ENCODE peak calls at places on chromosomes 5 and 9, in seven cellular contexts. One of them, this sample, is unnamed.

GRCh38 chr5:178207183-178207916 is 3.0 kb downstream of the HNRNPAB start:
- DNase-seq in prostate gland: peak
- DNase-seq in upper lobe of right lung: no peak
- DNase-seq in AG10803: peak
- DNase-seq in pancreas: peak
- DNase-seq in K562: no peak
- DNase-seq in lung: peak
- DNase-seq in this sample: peak

GRCh38 chr9:127395491-127396252 is 1.3 kb upstream of the SLC2A8 start:
- DNase-seq in prostate gland: no peak
- DNase-seq in upper lobe of right lung: no peak
- DNase-seq in AG10803: peak
- DNase-seq in pancreas: no peak
- DNase-seq in K562: no peak
- DNase-seq in lung: no peak
- DNase-seq in this sample: no peak

GRCh38 chr9:134218230-134218629 is 53.9 kb upstream of the RNU6ATAC start:
- DNase-seq in prostate gland: no peak
- DNase-seq in upper lobe of right lung: no peak
- DNase-seq in AG10803: no peak
- DNase-seq in pancreas: no peak
- DNase-seq in K562: no peak
- DNase-seq in lung: no peak
- DNase-seq in this sample: no peak

GRCh38 chr9:20144255-20144654 is 355.4 kb upstream of the SLC24A2 start:
- DNase-seq in prostate gland: no peak
- DNase-seq in upper lobe of right lung: no peak
- DNase-seq in AG10803: no peak
- DNase-seq in pancreas: no peak
- DNase-seq in K562: no peak
- DNase-seq in lung: no peak
- DNase-seq in this sample: no peak

GRCh38 chr5:138974227-138975063 is 99.3 kb upstream of the LRRTM2 start:
- DNase-seq in prostate gland: no peak
- DNase-seq in upper lobe of right lung: no peak
- DNase-seq in AG10803: peak
- DNase-seq in pancreas: peak
- DNase-seq in K562: peak
- DNase-seq in lung: peak
- DNase-seq in this sample: no peak

GRCh38 chr5:68060382-68060781 is 155.2 kb upstream of the PIK3R1 start:
- DNase-seq in prostate gland: no peak
- DNase-seq in upper lobe of right lung: no peak
- DNase-seq in AG10803: no peak
- DNase-seq in pancreas: no peak
- DNase-seq in K562: no peak
- DNase-seq in lung: no peak
- DNase-seq in this sample: no peak

GRCh38 chr5:390571-391491 is 52.1 kb upstream of the EXOC3 start:
- DNase-seq in prostate gland: peak
- DNase-seq in upper lobe of right lung: peak
- DNase-seq in AG10803: no peak
- DNase-seq in pancreas: no peak
- DNase-seq in K562: no peak
- DNase-seq in lung: no peak
- DNase-seq in this sample: peak

GRCh38 chr5:173858675-173859121 is 29.5 kb upstream of the CPEB4 start:
- DNase-seq in prostate gland: no peak
- DNase-seq in upper lobe of right lung: no peak
- DNase-seq in AG10803: no peak
- DNase-seq in pancreas: no peak
- DNase-seq in K562: no peak
- DNase-seq in lung: no peak
- DNase-seq in this sample: no peak

GRCh38 chr5:143126121-143127019 is 277.1 kb downstream of the NR3C1 start:
- DNase-seq in prostate gland: no peak
- DNase-seq in upper lobe of right lung: no peak
- DNase-seq in AG10803: no peak
- DNase-seq in pancreas: no peak
- DNase-seq in K562: no peak
- DNase-seq in lung: no peak
- DNase-seq in this sample: no peak

GRCh38 chr9:21385131-21385665 is at the start of gene IFNA2:
- DNase-seq in prostate gland: no peak
- DNase-seq in upper lobe of right lung: no peak
- DNase-seq in AG10803: no peak
- DNase-seq in pancreas: no peak
- DNase-seq in K562: no peak
- DNase-seq in lung: no peak
- DNase-seq in this sample: no peak

GRCh38 chr9:85483214-85483613 is 258.5 kb downstream of the AGTPBP1 start:
- DNase-seq in prostate gland: no peak
- DNase-seq in upper lobe of right lung: no peak
- DNase-seq in AG10803: no peak
- DNase-seq in pancreas: no peak
- DNase-seq in K562: no peak
- DNase-seq in lung: no peak
- DNase-seq in this sample: no peak

GRCh38 chr9:10112070-10112469 is 500.7 kb downstream of the PTPRD start:
- DNase-seq in prostate gland: no peak
- DNase-seq in upper lobe of right lung: no peak
- DNase-seq in AG10803: no peak
- DNase-seq in pancreas: no peak
- DNase-seq in K562: no peak
- DNase-seq in lung: no peak
- DNase-seq in this sample: no peak

GRCh38 chr5:133962131-133962530 is 6.3 kb downstream of the C5orf15 start:
- DNase-seq in prostate gland: no peak
- DNase-seq in upper lobe of right lung: no peak
- DNase-seq in AG10803: no peak
- DNase-seq in pancreas: no peak
- DNase-seq in K562: no peak
- DNase-seq in lung: no peak
- DNase-seq in this sample: no peak

GRCh38 chr5:142869883-142870282 is 99.7 kb downstream of the ARHGAP26 start:
- DNase-seq in prostate gland: peak
- DNase-seq in upper lobe of right lung: no peak
- DNase-seq in AG10803: peak
- DNase-seq in pancreas: peak
- DNase-seq in K562: no peak
- DNase-seq in lung: no peak
- DNase-seq in this sample: no peak

GRCh38 chr5:74630387-74631087 is 10.0 kb downstream of the ENC1 start:
- DNase-seq in prostate gland: no peak
- DNase-seq in upper lobe of right lung: no peak
- DNase-seq in AG10803: peak
- DNase-seq in pancreas: no peak
- DNase-seq in K562: no peak
- DNase-seq in lung: no peak
- DNase-seq in this sample: peak

GRCh38 chr5:149370878-149371277 is 8.2 kb downstream of the IL17B start:
- DNase-seq in prostate gland: no peak
- DNase-seq in upper lobe of right lung: no peak
- DNase-seq in AG10803: no peak
- DNase-seq in pancreas: no peak
- DNase-seq in K562: no peak
- DNase-seq in lung: no peak
- DNase-seq in this sample: no peak

GRCh38 chr5:75239681-75240080 is 3.0 kb upstream of the ANKRD31 start:
- DNase-seq in prostate gland: no peak
- DNase-seq in upper lobe of right lung: no peak
- DNase-seq in AG10803: no peak
- DNase-seq in pancreas: no peak
- DNase-seq in K562: no peak
- DNase-seq in lung: no peak
- DNase-seq in this sample: peak

GRCh38 chr9:137734181-137734580 is 115.4 kb downstream of the EHMT1 start:
- DNase-seq in prostate gland: no peak
- DNase-seq in upper lobe of right lung: no peak
- DNase-seq in AG10803: no peak
- DNase-seq in pancreas: no peak
- DNase-seq in K562: no peak
- DNase-seq in lung: no peak
- DNase-seq in this sample: no peak

GRCh38 chr9:99101271-99101670 is 3.6 kb upstream of the TGFBR1 start:
- DNase-seq in prostate gland: no peak
- DNase-seq in upper lobe of right lung: no peak
- DNase-seq in AG10803: no peak
- DNase-seq in pancreas: no peak
- DNase-seq in K562: no peak
- DNase-seq in lung: no peak
- DNase-seq in this sample: peak

GRCh38 chr5:127358274-127358673 is 67.7 kb downstream of the MEGF10 start:
- DNase-seq in prostate gland: no peak
- DNase-seq in upper lobe of right lung: no peak
- DNase-seq in AG10803: peak
- DNase-seq in pancreas: no peak
- DNase-seq in K562: no peak
- DNase-seq in lung: no peak
- DNase-seq in this sample: no peak

GRCh38 chr9:2749485-2749884 is 32.2 kb downstream of the KCNV2 start:
- DNase-seq in prostate gland: no peak
- DNase-seq in upper lobe of right lung: no peak
- DNase-seq in AG10803: no peak
- DNase-seq in pancreas: no peak
- DNase-seq in K562: no peak
- DNase-seq in lung: no peak
- DNase-seq in this sample: no peak

DNA sequence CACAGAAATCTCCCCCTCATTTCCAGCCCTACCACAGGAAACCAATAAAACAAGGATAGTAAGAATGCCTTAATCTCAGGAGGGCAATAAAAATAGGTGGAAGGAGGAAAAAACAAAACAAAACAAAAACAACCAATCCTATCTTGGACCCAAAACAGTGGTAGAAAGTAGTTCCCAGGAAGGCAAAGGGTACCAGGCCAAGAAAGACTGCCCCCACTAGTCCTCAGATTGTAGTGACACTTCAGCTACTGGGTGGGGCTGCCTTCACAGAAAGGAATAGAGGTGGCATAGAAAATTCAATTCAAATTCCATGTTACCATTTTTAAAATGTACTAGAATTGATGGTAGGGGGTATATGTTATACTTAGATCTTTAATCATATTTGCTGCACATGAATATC is 59.3 kb downstream of the DPYSL3 start:
- DNase-seq in prostate gland: no peak
- DNase-seq in upper lobe of right lung: no peak
- DNase-seq in AG10803: no peak
- DNase-seq in pancreas: no peak
- DNase-seq in K562: no peak
- DNase-seq in lung: no peak
- DNase-seq in this sample: no peak
- TF ChIP-seq CTCF in prostate gland: no peak
- TF ChIP-seq CTCF in upper lobe of right lung: no peak
- TF ChIP-seq CTCF in AG10803: peak
- TF ChIP-seq CTCF in pancreas: no peak
- TF ChIP-seq CTCF in K562: no peak
- TF ChIP-seq CTCF in lung: no peak
- TF ChIP-seq CTCF in this sample: no peak

GRCh38 chr5:141150215-141150992 is 547 bp downstream of the PCDHB6 start:
- DNase-seq in prostate gland: no peak
- DNase-seq in upper lobe of right lung: no peak
- DNase-seq in AG10803: no peak
- DNase-seq in pancreas: no peak
- DNase-seq in K562: no peak
- DNase-seq in lung: no peak
- DNase-seq in this sample: no peak
- TF ChIP-seq CTCF in prostate gland: no peak
- TF ChIP-seq CTCF in upper lobe of right lung: no peak
- TF ChIP-seq CTCF in AG10803: no peak
- TF ChIP-seq CTCF in pancreas: no peak
- TF ChIP-seq CTCF in K562: no peak
- TF ChIP-seq CTCF in lung: no peak
- TF ChIP-seq CTCF in this sample: no peak

GRCh38 chr5:94523018-94523417 is 95.4 kb downstream of the KIAA0825 start:
- DNase-seq in prostate gland: no peak
- DNase-seq in upper lobe of right lung: no peak
- DNase-seq in AG10803: no peak
- DNase-seq in pancreas: no peak
- DNase-seq in K562: no peak
- DNase-seq in lung: no peak
- DNase-seq in this sample: no peak

GRCh38 chr5:94526708-94527107 is 91.7 kb downstream of the KIAA0825 start:
- DNase-seq in prostate gland: no peak
- DNase-seq in upper lobe of right lung: no peak
- DNase-seq in AG10803: no peak
- DNase-seq in pancreas: no peak
- DNase-seq in K562: no peak
- DNase-seq in lung: no peak
- DNase-seq in this sample: no peak

GRCh38 chr5:94522099-94522498 is 96.3 kb downstream of the KIAA0825 start:
- DNase-seq in prostate gland: no peak
- DNase-seq in upper lobe of right lung: no peak
- DNase-seq in AG10803: peak
- DNase-seq in pancreas: no peak
- DNase-seq in K562: no peak
- DNase-seq in lung: no peak
- DNase-seq in this sample: no peak

GRCh38 chr5:94524841-94525697 is 93.3 kb downstream of the KIAA0825 start:
- DNase-seq in prostate gland: peak
- DNase-seq in upper lobe of right lung: no peak
- DNase-seq in AG10803: peak
- DNase-seq in pancreas: no peak
- DNase-seq in K562: peak
- DNase-seq in lung: no peak
- DNase-seq in this sample: peak
- TF ChIP-seq CTCF in prostate gland: peak
- TF ChIP-seq CTCF in upper lobe of right lung: peak
- TF ChIP-seq CTCF in AG10803: peak
- TF ChIP-seq CTCF in pancreas: peak
- TF ChIP-seq CTCF in K562: peak
- TF ChIP-seq CTCF in lung: peak
- TF ChIP-seq CTCF in this sample: peak

DNA sequence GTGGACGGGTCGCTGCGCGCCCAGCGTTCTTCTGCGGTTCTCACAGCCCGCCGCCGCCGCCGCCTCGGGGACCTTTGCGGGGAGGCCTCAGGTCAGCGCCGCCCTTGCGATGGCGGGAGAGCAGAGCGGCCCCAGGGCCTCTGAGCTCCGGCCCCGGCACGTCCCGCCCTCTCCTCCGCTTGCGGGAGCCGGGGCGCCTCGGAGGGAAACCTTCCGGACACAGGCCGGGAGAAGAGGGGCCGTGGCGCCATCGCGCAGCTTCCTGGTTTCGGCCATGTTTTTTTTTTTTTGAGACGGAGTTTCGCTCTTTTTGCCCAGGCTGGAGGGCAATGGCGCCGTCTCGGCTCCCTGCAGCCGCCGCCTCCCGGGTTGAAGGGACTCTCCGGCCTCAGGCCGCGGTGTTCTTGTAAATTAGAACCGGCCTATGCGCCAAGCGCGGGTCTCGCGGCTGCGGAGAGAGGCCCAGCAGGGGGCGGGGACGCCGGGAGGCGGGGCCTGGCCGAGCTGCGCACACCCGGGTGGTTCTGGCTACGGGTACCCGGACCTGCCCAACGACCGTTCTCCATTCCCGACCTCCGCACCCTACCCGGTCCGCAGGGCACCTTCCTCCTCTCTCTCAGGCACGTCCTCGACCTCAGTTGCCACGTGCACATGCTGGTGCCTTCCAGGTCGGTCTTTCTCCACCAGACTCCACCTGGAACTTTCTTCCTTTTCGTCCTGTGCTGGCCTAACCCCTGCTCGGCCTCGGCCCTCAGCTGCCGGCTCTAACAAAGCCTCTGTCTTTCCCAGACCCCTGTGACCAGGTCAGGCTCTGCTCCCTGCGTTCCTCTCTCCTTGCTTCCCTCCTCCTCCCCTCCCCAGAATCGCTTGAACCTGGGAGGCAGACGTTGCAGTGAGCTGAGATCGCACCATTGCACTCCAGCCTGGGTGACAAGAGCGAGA is 28.8 kb upstream of the MGAT1 start:
- DNase-seq in prostate gland: peak
- DNase-seq in upper lobe of right lung: peak
- DNase-seq in AG10803: peak
- DNase-seq in pancreas: peak
- DNase-seq in K562: peak
- DNase-seq in lung: peak
- DNase-seq in this sample: no peak
- TF ChIP-seq CTCF in prostate gland: peak
- TF ChIP-seq CTCF in upper lobe of right lung: no peak
- TF ChIP-seq CTCF in AG10803: no peak
- TF ChIP-seq CTCF in pancreas: no peak
- TF ChIP-seq CTCF in K562: no peak
- TF ChIP-seq CTCF in lung: no peak
- TF ChIP-seq CTCF in this sample: peak